ENCODE peak calls at places on chromosomes 12 and 14, in six cellular contexts. E, T, A, P, C and I are unnamed samples.

GRCh38 chr12:14664434-14665023 is 31.9 kb downstream of the GUCY2C start:
- DNase-seq in E (peak; percentile 49), T (no peak), A (peak; percentile 65), P (no peak), C (no peak), I (no peak)

GRCh38 chr12:18320036-18320617 is 58.8 kb downstream of the PIK3C2G start:
- DNase-seq in E (peak; percentile 67), T (no peak), A (peak; percentile 78), P (peak; percentile 37), C (no peak), I (no peak)

GRCh38 chr12:78155546-78155945 is 324.9 kb downstream of the NAV3 start:
- DNase-seq in E (no peak), T (no peak), A (no peak), P (no peak), C (no peak), I (no peak)

GRCh38 chr14:104827173-104828055 is 26.5 kb downstream of the ZBTB42 start:
- DNase-seq in E (peak; percentile 24), T (no peak), A (peak; percentile 56), P (no peak), C (no peak), I (peak; percentile 81)

GRCh38 chr14:23284654-23285529 is 1.0 kb downstream of the HOMEZ start:
- DNase-seq in E (no peak), T (no peak), A (no peak), P (no peak), C (no peak), I (no peak)

GRCh38 chr14:63496837-63497400 is 46.3 kb downstream of the PPP2R5E start:
- DNase-seq in E (no peak), T (no peak), A (no peak), P (no peak), C (no peak), I (no peak)

GRCh38 chr12:119204716-119205285 is 26.1 kb downstream of the HSPB8 start:
- DNase-seq in E (no peak), T (no peak), A (no peak), P (no peak), C (no peak), I (no peak)

GRCh38 chr14:76810953-76811400 is 1.7 kb downstream of the ANGEL1 start:
- DNase-seq in E (peak; percentile 59), T (no peak), A (peak; percentile 50), P (no peak), C (no peak), I (no peak)

GRCh38 chr12:121697093-121697698 is 15.4 kb upstream of the TMEM120B start:
- DNase-seq in E (peak; percentile 69), T (no peak), A (peak; percentile 72), P (no peak), C (no peak), I (no peak)

GRCh38 chr12:113056631-113057488 is at the start of gene DTX1:
- DNase-seq in E (no peak), T (no peak), A (peak; percentile 12), P (no peak), C (no peak), I (peak; percentile 66)

GRCh38 chr12:7915911-7916403 is 20.0 kb downstream of the SLC2A3 start:
- DNase-seq in E (no peak), T (no peak), A (no peak), P (no peak), C (no peak), I (no peak)

GRCh38 chr14:99231850-99232401 is 40.1 kb downstream of the BCL11B start:
- DNase-seq in E (no peak), T (no peak), A (peak; percentile 62), P (no peak), C (no peak), I (no peak)

GRCh38 chr14:39265741-39266588 is 32.2 kb downstream of the MIA2 start:
- DNase-seq in E (peak; percentile 43), T (no peak), A (peak; percentile 14), P (no peak), C (no peak), I (no peak)

GRCh38 chr14:100534528-100535286 is 52.5 kb downstream of the BEGAIN start:
- DNase-seq in E (no peak), T (no peak), A (no peak), P (no peak), C (peak; percentile 0), I (peak; percentile 47)

GRCh38 chr12:22858849-22859569 is 234.0 kb downstream of the ETNK1 start:
- DNase-seq in E (peak; percentile 76), T (no peak), A (no peak), P (no peak), C (no peak), I (no peak)
- H3K27me3 ChIP-seq in E (no peaks in the 10 kb centered on the region), T (no peaks in the 10 kb centered on the region), A (no peaks in the 10 kb centered on the region), P (no peaks in the 10 kb centered on the region), C (no peaks in the 10 kb centered on the region), I (peaks cover 3% of the 10 kb centered on the region)

GRCh38 chr14:60488175-60488574 is 2.3 kb upstream of the C14orf39 start:
- DNase-seq in E (no peak), T (no peak), A (peak; percentile 33), P (no peak), C (no peak), I (no peak)
- H3K27me3 ChIP-seq in E (peaks cover 10% of the 10 kb centered on the region), T (peaks cover 22% of the 10 kb centered on the region), A (peaks cover 24% of the 10 kb centered on the region), P (peaks cover 3% of the 10 kb centered on the region), C (peaks cover 8% of the 10 kb centered on the region), I (peaks cover 69% of the 10 kb centered on the region)

GRCh38 chr14:88325883-88326282 is 2.8 kb upstream of the KCNK10 start:
- DNase-seq in E (no peak), T (no peak), A (no peak), P (no peak), C (no peak), I (no peak)

GRCh38 chr14:88322505-88323085 is 474 bp downstream of the KCNK10 start:
- DNase-seq in E (no peak), T (no peak), A (no peak), P (no peak), C (no peak), I (no peak)

GRCh38 chr14:88321692-88322504 is 1.2 kb downstream of the KCNK10 start:
- DNase-seq in E (no peak), T (no peak), A (no peak), P (no peak), C (no peak), I (no peak)

GRCh38 chr14:88323520-88324199 is 591 bp upstream of the KCNK10 start:
- DNase-seq in E (no peak), T (no peak), A (peak; percentile 36), P (no peak), C (no peak), I (no peak)

DNA sequence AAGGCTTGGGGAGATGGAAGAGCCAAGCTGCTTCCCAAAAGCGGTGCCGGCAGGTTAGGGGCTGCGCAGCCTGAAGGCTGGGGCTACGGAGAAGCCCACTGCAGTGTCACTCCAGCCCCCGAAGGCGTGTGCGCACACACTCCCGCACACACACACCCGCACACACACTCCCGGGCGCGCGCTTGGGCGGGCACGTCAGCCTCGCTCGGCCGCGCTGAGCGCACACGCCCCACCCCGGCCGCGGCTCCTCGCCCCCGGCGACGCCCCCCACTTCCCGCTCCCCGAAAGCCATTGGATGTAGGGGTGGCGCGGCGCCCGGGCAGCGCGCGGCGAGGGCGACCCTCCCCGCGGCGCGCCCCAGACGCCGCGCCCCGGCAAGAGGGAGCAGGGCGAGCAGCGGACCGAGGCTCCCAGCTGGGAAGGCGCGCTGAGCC is at the start of gene KCNK10:
- DNase-seq in E (peak; percentile 6), T (no peak), A (peak; percentile 14), P (no peak), C (no peak), I (no peak)
- H3K27me3 ChIP-seq in E (peaks cover 37% of the 10 kb centered on the region), T (peaks cover 9% of the 10 kb centered on the region), A (peaks cover 97% of the 10 kb centered on the region), P (peaks cover 59% of the 10 kb centered on the region), C (peaks cover 10% of the 10 kb centered on the region), I (peaks cover 58% of the 10 kb centered on the region)

DNA sequence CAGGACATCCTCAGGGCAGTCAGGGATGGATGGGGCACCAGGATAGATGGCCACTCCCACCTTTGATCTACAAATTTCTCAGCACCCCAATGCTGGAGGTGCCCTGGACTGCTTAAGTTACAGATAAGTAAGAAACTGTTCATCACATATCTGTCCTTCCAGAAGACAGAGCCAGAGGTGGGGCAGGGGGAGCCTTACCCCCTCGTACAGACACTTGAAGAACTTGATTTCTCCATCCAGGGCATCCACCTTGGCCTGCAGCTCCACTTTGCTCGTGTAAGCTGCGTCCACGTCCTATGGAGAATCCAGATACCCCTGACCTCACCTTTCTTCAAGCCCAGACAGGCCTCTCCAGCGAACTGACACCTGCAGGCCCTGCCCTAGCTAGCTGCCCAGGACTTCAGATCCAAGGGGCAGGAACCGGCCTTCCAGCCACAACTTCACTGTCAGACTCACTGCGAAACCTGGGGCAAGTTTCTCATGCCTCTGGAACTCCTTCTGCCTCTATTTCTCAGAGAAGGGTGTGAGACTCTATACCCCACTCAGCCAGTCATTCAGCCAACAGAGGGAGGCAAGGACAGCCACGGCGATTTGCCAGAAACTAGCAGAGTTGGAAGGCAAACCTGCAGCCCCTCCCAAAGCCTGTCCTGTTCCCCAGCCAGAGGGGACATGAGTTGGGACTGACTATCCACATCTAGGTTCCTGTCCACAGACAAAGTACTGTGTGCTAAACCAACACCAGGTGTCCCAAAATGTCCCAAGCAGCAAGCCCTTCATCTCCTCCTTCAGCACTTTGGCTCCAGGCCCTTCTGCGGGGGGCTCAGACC is 3.8 kb downstream of the KRT73 start:
- DNase-seq in E (no peak), T (no peak), A (no peak), P (no peak), C (no peak), I (peak; percentile 35)
- H3K27me3 ChIP-seq in E (peaks cover 3% of the 10 kb centered on the region), T (no peaks in the 10 kb centered on the region), A (no peaks in the 10 kb centered on the region), P (no peaks in the 10 kb centered on the region), C (no peaks in the 10 kb centered on the region), I (peaks cover 15% of the 10 kb centered on the region)

GRCh38 chr12:2288471-2288870 is 235.7 kb downstream of the CACNA1C start:
- DNase-seq in E (no peak), T (no peak), A (no peak), P (no peak), C (no peak), I (peak; percentile 32)
- H3K27me3 ChIP-seq in E (no peaks in the 10 kb centered on the region), T (no peaks in the 10 kb centered on the region), A (no peaks in the 10 kb centered on the region), P (no peaks in the 10 kb centered on the region), C (no peaks in the 10 kb centered on the region), I (no peaks in the 10 kb centered on the region)

DNA sequence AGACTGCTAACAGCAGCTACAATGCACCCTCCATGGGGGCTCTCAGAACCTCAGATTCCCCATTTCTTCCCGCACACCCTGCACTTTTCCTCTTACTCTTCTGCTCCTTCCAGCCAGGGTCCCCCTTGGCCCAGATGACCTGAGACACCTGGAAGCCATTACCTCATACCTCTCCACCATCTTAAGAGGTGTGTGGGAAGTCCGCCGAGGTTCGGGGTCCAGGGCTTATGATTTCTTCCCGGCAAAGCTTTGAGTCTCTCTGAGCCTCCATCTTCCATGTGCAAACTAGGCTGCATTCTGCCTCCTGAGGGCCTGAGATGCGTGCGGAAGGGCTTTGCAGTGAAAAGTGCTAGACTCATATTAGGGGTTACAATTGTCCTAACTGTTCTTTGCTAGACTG is 5.3 kb downstream of the GSC start:
- DNase-seq in E (no peak), T (no peak), A (no peak), P (no peak), C (no peak), I (no peak)
- H3K27me3 ChIP-seq in E (peaks cover 30% of the 10 kb centered on the region), T (peaks cover 9% of the 10 kb centered on the region), A (peaks cover 14% of the 10 kb centered on the region), P (peaks cover 44% of the 10 kb centered on the region), C (peaks cover 6% of the 10 kb centered on the region), I (peaks cover 82% of the 10 kb centered on the region)

GRCh38 chr12:53972722-53973092 is 219 bp upstream of the HOXC11 start:
- DNase-seq in E (no peak), T (no peak), A (no peak), P (no peak), C (no peak), I (no peak)
- H3K27me3 ChIP-seq in E (peaks cover 89% of the 10 kb centered on the region), T (peaks cover 91% of the 10 kb centered on the region), A (no peaks in the 10 kb centered on the region), P (peaks cover 99% of the 10 kb centered on the region), C (peaks cover 54% of the 10 kb centered on the region), I (peaks cover 100% of the 10 kb centered on the region)